ENCODE peak calls at places on chromosomes 11 and 22, in nine cellular contexts. One of them, this sample, is unnamed.

GRCh38 chr11:131957891-131958290 is 587.5 kb downstream of the NTM start:
- DNase-seq in neural progenitor cell: no peak
- DNase-seq in NB4: no peak
- DNase-seq in left ventricle myocardium inferior: no peak
- DNase-seq in coronary artery: no peak
- DNase-seq in RWPE1: no peak
- DNase-seq in HL-60: no peak
- DNase-seq in MCF 10A: no peak
- DNase-seq in nephron progenitor cell: no peak
- DNase-seq in this sample: no peak

GRCh38 chr11:69644071-69644961 is 3.4 kb downstream of the CCND1 start:
- DNase-seq in left ventricle myocardium inferior: peak; percentile 82
- DNase-seq in HL-60: no peak
- DNase-seq in neural progenitor cell: no peak
- DNase-seq in coronary artery: peak; percentile 81
- DNase-seq in MCF 10A: peak; percentile 80
- DNase-seq in RWPE1: no peak
- DNase-seq in NB4: no peak
- DNase-seq in nephron progenitor cell: no peak
- DNase-seq in this sample: no peak

GRCh38 chr22:45917146-45917545 is 59.8 kb downstream of the WNT7B start:
- DNase-seq in RWPE1: no peak
- DNase-seq in coronary artery: no peak
- DNase-seq in NB4: no peak
- DNase-seq in neural progenitor cell: no peak
- DNase-seq in left ventricle myocardium inferior: no peak
- DNase-seq in MCF 10A: peak; percentile 29
- DNase-seq in nephron progenitor cell: no peak
- DNase-seq in HL-60: no peak
- DNase-seq in this sample: no peak

GRCh38 chr22:47201996-47202818 is 439.8 kb downstream of the TBC1D22A start:
- DNase-seq in MCF 10A: no peak
- DNase-seq in RWPE1: no peak
- DNase-seq in nephron progenitor cell: no peak
- DNase-seq in neural progenitor cell: no peak
- DNase-seq in HL-60: no peak
- DNase-seq in left ventricle myocardium inferior: no peak
- DNase-seq in coronary artery: peak; percentile 63
- DNase-seq in NB4: no peak
- DNase-seq in this sample: no peak

GRCh38 chr11:94759522-94759921 is 8.6 kb upstream of the AMOTL1 start:
- DNase-seq in coronary artery: no peak
- DNase-seq in NB4: no peak
- DNase-seq in RWPE1: no peak
- DNase-seq in MCF 10A: no peak
- DNase-seq in HL-60: no peak
- DNase-seq in nephron progenitor cell: no peak
- DNase-seq in neural progenitor cell: no peak
- DNase-seq in left ventricle myocardium inferior: no peak
- DNase-seq in this sample: no peak

GRCh38 chr11:84022695-84023094 is 736.5 kb upstream of the CCDC90B start:
- DNase-seq in HL-60: no peak
- DNase-seq in coronary artery: no peak
- DNase-seq in neural progenitor cell: no peak
- DNase-seq in MCF 10A: no peak
- DNase-seq in nephron progenitor cell: no peak
- DNase-seq in left ventricle myocardium inferior: no peak
- DNase-seq in RWPE1: no peak
- DNase-seq in NB4: no peak
- DNase-seq in this sample: no peak

GRCh38 chr11:31262761-31263160 is 106.8 kb downstream of the DCDC1 start:
- DNase-seq in neural progenitor cell: no peak
- DNase-seq in MCF 10A: no peak
- DNase-seq in NB4: no peak
- DNase-seq in RWPE1: no peak
- DNase-seq in left ventricle myocardium inferior: no peak
- DNase-seq in nephron progenitor cell: no peak
- DNase-seq in HL-60: no peak
- DNase-seq in coronary artery: no peak
- DNase-seq in this sample: no peak

GRCh38 chr11:18347471-18348125 is 25.2 kb downstream of the GTF2H1 start:
- DNase-seq in NB4: no peak
- DNase-seq in coronary artery: no peak
- DNase-seq in RWPE1: no peak
- DNase-seq in MCF 10A: no peak
- DNase-seq in HL-60: no peak
- DNase-seq in left ventricle myocardium inferior: no peak
- DNase-seq in nephron progenitor cell: no peak
- DNase-seq in neural progenitor cell: no peak
- DNase-seq in this sample: no peak

GRCh38 chr11:72613977-72614376 is 60.2 kb downstream of the PDE2A start:
- DNase-seq in NB4: peak; percentile 99
- DNase-seq in neural progenitor cell: no peak
- DNase-seq in RWPE1: no peak
- DNase-seq in left ventricle myocardium inferior: no peak
- DNase-seq in MCF 10A: no peak
- DNase-seq in coronary artery: no peak
- DNase-seq in nephron progenitor cell: no peak
- DNase-seq in HL-60: peak; percentile 99
- DNase-seq in this sample: peak; percentile 61

GRCh38 chr11:17572359-17572690 is 25.3 kb downstream of the OTOG start:
- DNase-seq in HL-60: peak; percentile 47
- DNase-seq in left ventricle myocardium inferior: no peak
- DNase-seq in NB4: no peak
- DNase-seq in RWPE1: no peak
- DNase-seq in coronary artery: no peak
- DNase-seq in nephron progenitor cell: no peak
- DNase-seq in neural progenitor cell: no peak
- DNase-seq in MCF 10A: no peak
- DNase-seq in this sample: no peak

GRCh38 chr11:70364745-70365535 is 33.4 kb upstream of the CTTN start:
- DNase-seq in neural progenitor cell: no peak
- DNase-seq in coronary artery: no peak
- DNase-seq in NB4: peak; percentile 97
- DNase-seq in MCF 10A: no peak
- DNase-seq in left ventricle myocardium inferior: no peak
- DNase-seq in nephron progenitor cell: no peak
- DNase-seq in HL-60: peak; percentile 81
- DNase-seq in RWPE1: no peak
- DNase-seq in this sample: peak; percentile 90

GRCh38 chr22:36303874-36304273 is 50.9 kb downstream of the APOL1 start:
- DNase-seq in neural progenitor cell: no peak
- DNase-seq in MCF 10A: peak; percentile 28
- DNase-seq in left ventricle myocardium inferior: no peak
- DNase-seq in NB4: no peak
- DNase-seq in HL-60: no peak
- DNase-seq in nephron progenitor cell: no peak
- DNase-seq in RWPE1: no peak
- DNase-seq in coronary artery: no peak
- DNase-seq in this sample: no peak

GRCh38 chr11:127003260-127003981 is 2.9 kb upstream of the KIRREL3 start:
- DNase-seq in HL-60: no peak
- DNase-seq in neural progenitor cell: peak; percentile 94
- DNase-seq in MCF 10A: no peak
- DNase-seq in coronary artery: no peak
- DNase-seq in NB4: peak; percentile 16
- DNase-seq in nephron progenitor cell: peak; percentile 84
- DNase-seq in left ventricle myocardium inferior: no peak
- DNase-seq in RWPE1: no peak
- DNase-seq in this sample: peak; percentile 20

GRCh38 chr11:394034-394857 is at the start of gene PKP3:
- DNase-seq in MCF 10A: peak; percentile 94
- DNase-seq in left ventricle myocardium inferior: no peak
- DNase-seq in NB4: no peak
- DNase-seq in HL-60: no peak
- DNase-seq in coronary artery: no peak
- DNase-seq in RWPE1: peak; percentile 91
- DNase-seq in nephron progenitor cell: no peak
- DNase-seq in neural progenitor cell: peak; percentile 63
- DNase-seq in this sample: no peak

GRCh38 chr11:396948-397548 is 3.0 kb downstream of the PKP3 start:
- DNase-seq in left ventricle myocardium inferior: peak; percentile 71
- DNase-seq in HL-60: peak; percentile 75
- DNase-seq in nephron progenitor cell: no peak
- DNase-seq in NB4: no peak
- DNase-seq in RWPE1: no peak
- DNase-seq in coronary artery: no peak
- DNase-seq in neural progenitor cell: no peak
- DNase-seq in MCF 10A: no peak
- DNase-seq in this sample: peak; percentile 67

GRCh38 chr11:394858-395655 is 1.0 kb downstream of the PKP3 start:
- DNase-seq in RWPE1: no peak
- DNase-seq in nephron progenitor cell: no peak
- DNase-seq in HL-60: no peak
- DNase-seq in MCF 10A: no peak
- DNase-seq in NB4: no peak
- DNase-seq in coronary artery: no peak
- DNase-seq in left ventricle myocardium inferior: no peak
- DNase-seq in neural progenitor cell: no peak
- DNase-seq in this sample: no peak

GRCh38 chr11:395866-396265 is 1.9 kb downstream of the PKP3 start:
- DNase-seq in MCF 10A: no peak
- DNase-seq in left ventricle myocardium inferior: no peak
- DNase-seq in NB4: no peak
- DNase-seq in neural progenitor cell: no peak
- DNase-seq in nephron progenitor cell: no peak
- DNase-seq in coronary artery: no peak
- DNase-seq in HL-60: no peak
- DNase-seq in RWPE1: no peak
- DNase-seq in this sample: no peak

DNA sequence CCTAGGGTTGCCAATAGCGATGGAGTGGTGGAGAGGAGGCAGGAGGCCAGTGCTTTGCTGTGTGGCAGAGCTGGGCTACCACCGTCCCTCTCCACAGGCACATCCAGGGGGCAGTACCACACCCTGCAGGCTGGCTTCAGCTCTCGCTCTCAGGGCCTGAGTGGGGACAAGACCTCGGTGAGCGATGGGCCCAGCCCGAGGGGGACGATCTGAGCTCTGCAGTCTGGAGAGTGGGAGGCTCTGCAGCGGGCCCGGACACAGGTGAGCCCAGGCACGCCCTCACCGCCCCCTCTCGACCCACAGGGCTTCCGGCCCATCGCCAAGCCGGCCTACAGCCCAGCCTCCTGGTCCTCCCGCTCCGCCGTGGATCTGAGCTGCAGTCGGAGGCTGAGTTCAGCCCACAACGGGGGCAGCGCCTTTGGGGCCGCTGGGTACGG is 2.5 kb downstream of the PKP3 start:
- DNase-seq in coronary artery: no peak
- DNase-seq in left ventricle myocardium inferior: no peak
- DNase-seq in neural progenitor cell: no peak
- DNase-seq in RWPE1: peak; percentile 28
- DNase-seq in NB4: no peak
- DNase-seq in HL-60: peak; percentile 40
- DNase-seq in nephron progenitor cell: no peak
- DNase-seq in MCF 10A: no peak
- DNase-seq in this sample: peak; percentile 45
- TF ChIP-seq CTCF in coronary artery: no peak
- TF ChIP-seq CTCF in left ventricle myocardium inferior: peak; percentile 25
- TF ChIP-seq CTCF in neural progenitor cell: peak; percentile 19
- TF ChIP-seq CTCF in RWPE1: peak; percentile 6
- TF ChIP-seq CTCF in NB4: no peak
- TF ChIP-seq CTCF in HL-60: peak; percentile 19
- TF ChIP-seq CTCF in nephron progenitor cell: no peak
- TF ChIP-seq CTCF in MCF 10A: no peak
- TF ChIP-seq CTCF in this sample: peak; percentile 21

DNA sequence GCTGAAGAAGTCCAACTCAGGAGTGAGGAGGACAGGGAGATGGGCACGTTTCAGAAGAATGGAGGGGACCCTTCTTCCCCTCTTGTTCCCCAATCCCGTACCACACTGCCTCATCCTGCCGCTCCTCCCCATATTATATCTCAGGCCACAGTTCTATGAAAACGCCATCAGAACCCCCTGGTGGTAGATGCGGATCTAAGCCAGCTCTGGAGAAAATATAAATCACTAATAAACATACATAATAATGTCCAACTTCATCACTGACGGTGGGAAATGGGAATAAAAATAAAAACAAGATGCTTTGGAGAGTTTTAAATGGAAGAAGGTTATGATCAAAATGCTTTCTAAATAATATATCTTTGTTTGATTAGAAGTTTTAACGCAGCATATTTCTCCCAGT is 400.3 kb downstream of the CADM1 start:
- DNase-seq in MCF 10A: peak; percentile 2
- DNase-seq in left ventricle myocardium inferior: no peak
- DNase-seq in NB4: no peak
- DNase-seq in RWPE1: no peak
- DNase-seq in coronary artery: no peak
- DNase-seq in neural progenitor cell: no peak
- DNase-seq in HL-60: no peak
- DNase-seq in nephron progenitor cell: no peak
- DNase-seq in this sample: no peak
- TF ChIP-seq CTCF in MCF 10A: no peak
- TF ChIP-seq CTCF in left ventricle myocardium inferior: no peak
- TF ChIP-seq CTCF in NB4: no peak
- TF ChIP-seq CTCF in RWPE1: no peak
- TF ChIP-seq CTCF in coronary artery: no peak
- TF ChIP-seq CTCF in neural progenitor cell: peak; percentile 20
- TF ChIP-seq CTCF in HL-60: no peak
- TF ChIP-seq CTCF in nephron progenitor cell: peak; percentile 11
- TF ChIP-seq CTCF in this sample: no peak

GRCh38 chr11:858053-858992 is 15.7 kb downstream of the TSPAN4 start:
- DNase-seq in nephron progenitor cell: no peak
- DNase-seq in HL-60: no peak
- DNase-seq in neural progenitor cell: no peak
- DNase-seq in RWPE1: no peak
- DNase-seq in coronary artery: no peak
- DNase-seq in NB4: no peak
- DNase-seq in MCF 10A: no peak
- DNase-seq in left ventricle myocardium inferior: no peak
- DNase-seq in this sample: no peak
- TF ChIP-seq CTCF in nephron progenitor cell: no peak
- TF ChIP-seq CTCF in HL-60: no peak
- TF ChIP-seq CTCF in neural progenitor cell: no peak
- TF ChIP-seq CTCF in RWPE1: no peak
- TF ChIP-seq CTCF in coronary artery: no peak
- TF ChIP-seq CTCF in NB4: no peak
- TF ChIP-seq CTCF in MCF 10A: no peak
- TF ChIP-seq CTCF in left ventricle myocardium inferior: no peak
- TF ChIP-seq CTCF in this sample: no peak

DNA sequence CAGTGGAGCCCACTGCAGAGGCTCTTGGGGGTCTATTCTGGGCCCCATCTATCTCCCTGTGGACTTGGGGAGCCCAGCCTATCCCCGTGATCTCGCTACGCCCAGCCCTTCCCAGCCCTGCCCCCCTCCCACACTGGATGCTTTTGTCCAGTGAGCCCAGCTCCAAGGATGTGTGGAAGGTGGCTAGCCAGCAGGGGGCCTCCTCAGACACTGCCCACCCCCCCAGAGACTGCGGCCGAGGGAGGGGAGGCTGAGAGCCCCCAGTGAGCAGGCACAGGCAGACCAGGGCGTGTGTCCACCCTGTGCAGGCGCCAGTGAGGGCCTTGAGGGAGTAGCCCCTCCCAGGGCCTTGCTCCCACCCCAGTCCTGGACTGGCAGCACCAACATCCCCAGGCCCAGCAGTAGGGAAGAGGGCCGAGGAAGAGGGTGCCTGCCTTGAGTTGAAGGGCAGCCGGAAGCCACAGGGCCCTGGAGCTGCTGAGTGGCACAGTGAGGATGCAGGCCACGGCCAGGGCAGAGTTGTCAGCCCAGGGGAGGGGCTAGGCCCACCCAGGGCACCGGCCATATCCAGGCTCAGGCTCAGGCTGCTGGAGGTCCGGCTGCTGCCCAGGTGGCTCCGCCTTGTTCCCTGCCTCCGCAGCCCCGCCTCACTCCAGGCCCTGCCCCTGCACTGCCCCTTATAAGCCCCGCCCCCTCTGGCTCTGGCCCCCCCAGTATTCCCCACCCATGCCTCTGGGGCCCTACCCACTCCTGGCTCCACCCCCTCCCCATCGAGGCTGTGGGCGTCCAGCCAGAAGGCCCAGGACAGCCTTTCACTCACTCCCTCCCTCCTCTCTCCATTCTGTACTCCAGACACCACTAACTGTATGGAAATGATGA is 28.0 kb downstream of the MOB2 start:
- DNase-seq in RWPE1: peak; percentile 52
- DNase-seq in coronary artery: peak; percentile 95
- DNase-seq in neural progenitor cell: peak; percentile 70
- DNase-seq in left ventricle myocardium inferior: peak; percentile 54
- DNase-seq in NB4: peak; percentile 36
- DNase-seq in nephron progenitor cell: peak; percentile 62
- DNase-seq in HL-60: no peak
- DNase-seq in MCF 10A: peak; percentile 21
- DNase-seq in this sample: peak; percentile 12
- TF ChIP-seq CTCF in RWPE1: no peak
- TF ChIP-seq CTCF in coronary artery: peak; percentile 34
- TF ChIP-seq CTCF in neural progenitor cell: peak; percentile 26
- TF ChIP-seq CTCF in left ventricle myocardium inferior: peak; percentile 46
- TF ChIP-seq CTCF in NB4: peak; percentile 34
- TF ChIP-seq CTCF in nephron progenitor cell: no peak
- TF ChIP-seq CTCF in HL-60: no peak
- TF ChIP-seq CTCF in MCF 10A: peak; percentile 30
- TF ChIP-seq CTCF in this sample: peak; percentile 22